ENCODE peak calls at places on chromosome 2, in five cellular contexts. Z is stimulated activated CD4-positive, alpha-beta T cell treated with anti-CD3 and anti-CD28 coated beads, TNF-alpha, amount 100 ng/mL, for 48 hours; T is NCI-H510A treated with DMSO at 0.1 percent for 48 hours; Q is COR-L47; D is BJ. I is an unnamed sample.

GRCh38 chr2:160453111-160453820 is 40.3 kb downstream of the RBMS1 start:
- DNase-seq in D (peak; percentile 4), T (no peak), Q (no peak), Z (no peak), I (no peak)

GRCh38 chr2:197159681-197160211 is 150.8 kb downstream of the ANKRD44 start:
- DNase-seq in Z (no peak), D (no peak), Q (no peak), T (no peak), I (no peak)

GRCh38 chr2:68839260-68839833 is 31.9 kb downstream of the BMP10 start:
- DNase-seq in Z (peak; percentile 16), T (no peak), Q (no peak), D (no peak), I (no peak)

GRCh38 chr2:187263675-187264580 is 184.1 kb downstream of the CALCRL start:
- DNase-seq in D (no peak), Q (no peak), T (no peak), Z (no peak), I (no peak)

GRCh38 chr2:46067501-46068292 is 229.5 kb upstream of the EPAS1 start:
- DNase-seq in T (no peak), D (peak; percentile 98), Z (no peak), Q (no peak), I (peak; percentile 94)

GRCh38 chr2:149422337-149422990 is 92.1 kb downstream of the LYPD6 start:
- DNase-seq in T (no peak), Z (no peak), D (peak; percentile 53), Q (no peak), I (no peak)

GRCh38 chr2:176212276-176212675 is 23.8 kb downstream of the HOXD1 start:
- DNase-seq in D (no peak), Q (no peak), Z (no peak), T (no peak), I (no peak)

GRCh38 chr2:26636935-26637334 is 4.2 kb downstream of the CIB4 start:
- DNase-seq in Q (no peak), Z (no peak), T (no peak), D (no peak), I (no peak)

GRCh38 chr2:10709290-10709939 is 12.0 kb upstream of the ATP6V1C2 start:
- DNase-seq in Z (no peak), Q (peak; percentile 62), D (no peak), T (peak; percentile 70), I (no peak)

GRCh38 chr2:235793163-235793752 is 299.4 kb downstream of the AGAP1 start:
- DNase-seq in Z (no peak), Q (no peak), D (no peak), T (peak; percentile 14), I (no peak)

I was measured in AG09319.